ENCODE peak calls at places on chromosomes 11 and 22, in nine cellular contexts. G is ovary, D is adrenal gland, Q is stomach, A is Peyer's patch, Y is A549, T is spleen, E is transverse colon, S is testis. J is an unnamed sample.
A peak's percentile ranks its signal among the peaks of the same experiment; 100 is the strongest.

GRCh38 chr11:117443269-117444186 is 115.9 kb downstream of the CEP164 start:
- DNase-seq in G (peak; percentile 80), D (peak; percentile 42), Q (peak; percentile 34), A (peak; percentile 63), Y (peak; percentile 43), T (peak; percentile 74), E (peak; percentile 35), S (peak; percentile 78), J (peak; percentile 60)

GRCh38 chr11:126061707-126062678 is 673 bp downstream of the CDON start:
- DNase-seq in G (no peak), D (peak; percentile 22), Q (no peak), A (peak; percentile 47), Y (peak; percentile 74), T (peak; percentile 86), E (peak; percentile 31), S (peak; percentile 41), J (peak; percentile 39)

GRCh38 chr22:35917651-35918050 is 111.0 kb downstream of the RBFOX2 start:
- DNase-seq in G (no peak), D (no peak), Q (no peak), A (no peak), Y (no peak), T (no peak), E (no peak), S (no peak), J (no peak)

GRCh38 chr11:7490054-7490453 is 4.7 kb downstream of the OLFML1 start:
- DNase-seq in G (no peak), D (no peak), Q (no peak), A (no peak), Y (no peak), T (no peak), E (no peak), S (no peak), J (no peak)

GRCh38 chr22:47143249-47143938 is 380.9 kb downstream of the TBC1D22A start:
- DNase-seq in G (no peak), D (no peak), Q (peak; percentile 72), A (no peak), Y (no peak), T (no peak), E (peak; percentile 15), S (no peak), J (peak; percentile 34)

GRCh38 chr11:2991477-2992233 is 474 bp downstream of the NAP1L4 start:
- DNase-seq in G (no peak), D (peak; percentile 54), Q (no peak), A (no peak), Y (peak; percentile 29), T (no peak), E (no peak), S (peak; percentile 63), J (no peak)

GRCh38 chr11:61956191-61957027 is 6.3 kb downstream of the BEST1 start:
- DNase-seq in G (peak; percentile 36), D (no peak), Q (no peak), A (no peak), Y (no peak), T (peak; percentile 70), E (no peak), S (no peak), J (no peak)

GRCh38 chr22:46830001-46830715 is 67.7 kb downstream of the TBC1D22A start:
- DNase-seq in G (no peak), D (peak; percentile 82), Q (peak; percentile 53), A (no peak), Y (peak; percentile 43), T (peak; percentile 72), E (peak; percentile 34), S (peak; percentile 38), J (no peak)

GRCh38 chr11:57770793-57771192 is 9.2 kb downstream of the CTNND1 start:
- DNase-seq in G (no peak), D (no peak), Q (no peak), A (no peak), Y (no peak), T (no peak), E (no peak), S (no peak), J (no peak)

GRCh38 chr11:57771365-57771764 is 9.8 kb downstream of the CTNND1 start:
- DNase-seq in G (no peak), D (no peak), Q (no peak), A (no peak), Y (no peak), T (no peak), E (no peak), S (no peak), J (no peak)

GRCh38 chr11:57772562-57772961 is 11.0 kb downstream of the CTNND1 start:
- DNase-seq in G (no peak), D (no peak), Q (no peak), A (no peak), Y (no peak), T (no peak), E (no peak), S (no peak), J (no peak)

GRCh38 chr11:57775474-57775873 is 13.9 kb downstream of the CTNND1 start:
- DNase-seq in G (no peak), D (no peak), Q (no peak), A (no peak), Y (no peak), T (no peak), E (no peak), S (no peak), J (no peak)

GRCh38 chr11:57773026-57773598 is 11.5 kb downstream of the CTNND1 start:
- DNase-seq in G (no peak), D (no peak), Q (no peak), A (no peak), Y (no peak), T (no peak), E (no peak), S (no peak), J (no peak)
- TF ChIP-seq POLR2A in G (no peak), D (no peak), Q (no peak), A (no peak), Y (no peak), T (no peak), E (no peak), S (no peak), J (no peak)

DNA sequence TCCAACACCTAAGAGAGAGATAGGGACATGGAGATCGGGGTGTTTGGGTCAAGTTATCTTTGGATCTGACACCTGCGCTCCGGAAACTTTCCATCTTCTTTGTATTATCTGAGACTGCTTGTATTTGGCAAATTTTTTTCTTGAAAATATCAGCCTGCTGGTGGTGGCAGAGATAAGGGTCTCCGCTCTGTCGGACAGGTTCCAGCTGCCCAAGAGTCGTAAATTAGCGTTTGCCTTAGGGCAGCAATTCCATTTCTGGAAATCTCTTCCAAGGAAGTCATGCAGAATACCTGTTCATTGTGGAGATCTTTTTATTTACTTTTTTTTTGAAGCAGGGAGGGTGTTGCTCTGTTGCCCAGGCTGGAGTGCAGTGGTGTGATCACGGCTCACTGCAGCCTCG is 19.5 kb upstream of the CSNK1E start:
- DNase-seq in G (no peak), D (no peak), Q (no peak), A (no peak), Y (no peak), T (no peak), E (no peak), S (no peak), J (no peak)
- H3K27ac ChIP-seq in G (no peak overlapping the region), D (no peak overlapping the region), Q (no peak overlapping the region), A (no peak overlapping the region), Y (no peak overlapping the region), T (no peak overlapping the region), E (no peak overlapping the region), S (no peak overlapping the region), J (no peak overlapping the region)

DNA sequence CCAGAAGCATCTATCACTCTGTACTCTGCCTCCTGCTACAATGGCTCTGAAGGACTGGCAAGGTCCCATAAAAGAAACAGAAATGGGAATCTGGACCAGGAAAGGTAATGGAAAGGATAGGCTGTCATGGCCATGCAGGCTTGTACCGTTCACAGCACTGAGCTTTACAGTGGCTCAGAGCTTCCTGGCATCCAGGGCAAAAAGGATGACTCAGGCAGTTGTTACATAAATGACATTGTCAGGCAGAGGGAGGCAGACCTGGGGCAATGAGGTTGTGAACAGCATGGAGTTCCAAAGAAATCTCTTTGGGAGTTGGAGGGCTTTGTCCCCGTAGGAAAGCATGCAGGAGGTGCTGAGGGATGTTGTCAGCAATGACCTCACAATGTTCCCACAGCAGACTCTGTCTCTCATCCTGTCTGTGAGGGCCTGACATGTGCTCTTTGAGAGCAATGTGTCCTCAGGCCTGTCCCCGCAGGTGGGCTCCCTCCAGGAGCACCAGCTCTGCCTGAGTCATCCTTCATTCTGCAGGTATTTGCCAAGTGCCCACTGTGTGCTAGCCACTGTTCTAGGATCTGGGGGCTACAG is 25.9 kb upstream of the PDE2A start:
- DNase-seq in G (no peak), D (peak; percentile 76), Q (no peak), A (no peak), Y (no peak), T (no peak), E (no peak), S (no peak), J (no peak)
- H3K4me3 ChIP-seq in G (no peak overlapping the region), D (no peak overlapping the region), Q (no peak overlapping the region), A (no peak overlapping the region), Y (no peak overlapping the region), T (no peak overlapping the region), E (no peak overlapping the region), S (no peak overlapping the region), J (no peak overlapping the region)

GRCh38 chr11:77999446-77999845 is 5.0 kb upstream of the INTS4 start:
- DNase-seq in G (no peak), D (no peak), Q (no peak), A (no peak), Y (no peak), T (no peak), E (no peak), S (no peak), J (no peak)

GRCh38 chr11:77993902-77994301 is 566 bp downstream of the INTS4 start:
- DNase-seq in G (no peak), D (no peak), Q (no peak), A (no peak), Y (no peak), T (no peak), E (no peak), S (no peak), J (no peak)

GRCh38 chr11:77990981-77991380 is 3.5 kb downstream of the INTS4 start:
- DNase-seq in G (no peak), D (no peak), Q (no peak), A (no peak), Y (no peak), T (no peak), E (no peak), S (no peak), J (no peak)

GRCh38 chr11:78000193-78000592 is 5.7 kb upstream of the INTS4 start:
- DNase-seq in G (no peak), D (peak; percentile 70), Q (peak; percentile 46), A (peak; percentile 65), Y (peak; percentile 43), T (no peak), E (peak; percentile 23), S (peak; percentile 49), J (peak; percentile 72)

DNA sequence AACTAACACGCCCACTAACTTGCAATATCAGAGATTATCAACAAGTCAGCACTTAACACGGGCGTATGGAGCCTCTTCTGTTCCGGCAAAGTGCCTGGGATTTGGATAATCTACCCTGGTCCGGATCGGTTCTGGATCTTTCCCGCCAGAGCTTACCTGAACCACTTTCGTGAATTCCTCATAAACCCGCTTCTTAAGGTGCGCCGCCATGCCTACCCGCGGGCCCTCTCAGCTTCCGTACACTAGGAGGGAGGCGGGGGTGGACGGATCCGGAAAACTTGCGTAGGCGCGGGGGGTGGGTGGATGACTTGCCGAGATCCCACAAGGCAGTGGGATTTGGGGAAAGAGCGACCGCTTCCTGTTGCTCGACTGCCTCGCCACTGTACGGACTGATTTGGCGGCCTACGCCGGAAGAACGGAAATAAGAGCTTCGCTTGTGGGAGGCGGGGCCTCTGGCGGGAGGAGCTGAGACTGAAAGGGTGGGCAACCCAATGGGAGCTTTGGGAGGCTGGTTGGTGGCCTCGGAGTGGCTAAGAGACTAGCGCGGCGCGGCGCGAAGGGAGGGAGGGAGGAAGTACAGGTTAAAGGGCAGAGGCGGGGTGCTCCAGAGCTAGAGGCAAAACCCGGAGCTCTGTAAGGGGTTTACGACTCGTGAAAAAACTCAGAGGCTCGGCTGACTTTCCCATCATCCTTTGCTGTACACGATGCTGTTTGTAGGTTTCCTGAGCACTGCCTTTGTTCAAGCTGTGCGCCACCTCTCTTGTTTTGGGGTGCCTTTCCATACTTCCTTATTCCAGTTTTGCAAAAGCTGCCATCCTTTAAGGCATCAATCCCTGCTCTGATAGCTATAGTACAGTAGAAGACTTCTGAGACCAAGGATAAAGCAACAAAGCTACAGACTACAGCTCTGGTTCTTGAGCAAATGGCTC is at the start of gene INTS4:
- DNase-seq in G (peak; percentile 99), D (peak; percentile 100), Q (peak; percentile 99), A (peak; percentile 99), Y (peak; percentile 95), T (peak; percentile 99), E (peak; percentile 99), S (peak; percentile 99), J (peak; percentile 100)
- TF ChIP-seq POLR2A in G (peak; percentile 45), D (peak; percentile 61), Q (no peak), A (peak; percentile 25), Y (peak; percentile 75), T (peak; percentile 16), E (peak; percentile 47), S (no peak), J (peak; percentile 56)